ENCODE peak calls at places on chromosomes 5 and 9, in seven cellular contexts. H is endothelial cell of umbilical vein, R is breast epithelium, Z is tibial nerve, X is sigmoid colon, V is HL-60, S is brain microvascular endothelial cell. I is an unnamed sample. For H3K27me3, the result is how much of the 10 kb centered on the place peaks cover.

GRCh38 chr5:81856948-81857928 is 106.3 kb upstream of the SSBP2 start:
- DNase-seq in H (peak), R (peak), Z (peak), X (peak), V (no peak), S (no peak), I (no peak)

GRCh38 chr9:85483214-85483613 is 258.5 kb downstream of the AGTPBP1 start:
- DNase-seq in H (no peak), R (no peak), Z (no peak), X (no peak), V (no peak), S (no peak), I (no peak)

GRCh38 chr9:35186524-35186923 is 24.7 kb downstream of the UNC13B start:
- DNase-seq in H (no peak), R (no peak), Z (no peak), X (no peak), V (no peak), S (no peak), I (no peak)

GRCh38 chr5:133309166-133309791 is 257.5 kb downstream of the HSPA4 start:
- DNase-seq in H (no peak), R (no peak), Z (no peak), X (no peak), V (peak), S (no peak), I (no peak)

GRCh38 chr9:78559449-78559885 is 262.5 kb downstream of the PSAT1 start:
- DNase-seq in H (no peak), R (no peak), Z (no peak), X (no peak), V (no peak), S (peak), I (peak)

GRCh38 chr5:35012796-35013195 is 35.0 kb downstream of the AGXT2 start:
- DNase-seq in H (no peak), R (no peak), Z (no peak), X (no peak), V (peak), S (no peak), I (no peak)

GRCh38 chr5:113447651-113448050 is 12.9 kb upstream of the TSSK1B start:
- DNase-seq in H (no peak), R (no peak), Z (no peak), X (no peak), V (no peak), S (no peak), I (no peak)

GRCh38 chr5:130189961-130190360 is 285.7 kb downstream of the CHSY3 start:
- DNase-seq in H (no peak), R (no peak), Z (no peak), X (no peak), V (no peak), S (no peak), I (no peak)

GRCh38 chr5:73433982-73434342 is 14.6 kb downstream of the FOXD1 start:
- DNase-seq in H (no peak), R (no peak), Z (no peak), X (no peak), V (no peak), S (no peak), I (no peak)

GRCh38 chr9:91211414-91211813 is 150.3 kb downstream of the AUH start:
- DNase-seq in H (no peak), R (no peak), Z (no peak), X (no peak), V (no peak), S (no peak), I (no peak)

GRCh38 chr9:137460363-137461315 is 1.5 kb upstream of the NSMF start:
- DNase-seq in H (no peak), R (no peak), Z (no peak), X (peak), V (no peak), S (no peak), I (no peak)

GRCh38 chr5:96932026-96932425 is 3.9 kb upstream of the LNPEP start:
- DNase-seq in H (no peak), R (no peak), Z (no peak), X (no peak), V (no peak), S (no peak), I (no peak)

GRCh38 chr5:54547711-54548250 is 30.2 kb downstream of the SNX18 start:
- DNase-seq in H (no peak), R (peak), Z (peak), X (peak), V (no peak), S (peak), I (peak)

GRCh38 chr5:173318881-173319609 is 9.2 kb downstream of the STC2 start:
- DNase-seq in H (no peak), R (no peak), Z (no peak), X (no peak), V (no peak), S (no peak), I (no peak)

GRCh38 chr9:93060746-93061259 is 2.3 kb downstream of the SUSD3 start:
- DNase-seq in H (no peak), R (no peak), Z (no peak), X (no peak), V (no peak), S (no peak), I (no peak)

GRCh38 chr5:139091439-139092156 is 106.6 kb downstream of the SIL1 start:
- DNase-seq in H (no peak), R (no peak), Z (no peak), X (no peak), V (no peak), S (no peak), I (no peak)

GRCh38 chr9:110183208-110184145 is 24.5 kb downstream of the C9orf152 start:
- DNase-seq in H (peak), R (peak), Z (no peak), X (peak), V (peak), S (peak), I (peak)

GRCh38 chr5:77180167-77181081 is 30.1 kb upstream of the PDE8B start:
- DNase-seq in H (no peak), R (no peak), Z (no peak), X (peak), V (no peak), S (no peak), I (no peak)

GRCh38 chr5:31361234-31361633 is 167.7 kb downstream of the CDH6 start:
- DNase-seq in H (no peak), R (no peak), Z (no peak), X (peak), V (no peak), S (peak), I (no peak)

GRCh38 chr9:4197548-4197947 is 102.3 kb downstream of the GLIS3 start:
- DNase-seq in H (no peak), R (no peak), Z (no peak), X (no peak), V (peak), S (no peak), I (no peak)

GRCh38 chr9:136527721-136528710 is 17.8 kb downstream of the NOTCH1 start:
- DNase-seq in H (no peak), R (no peak), Z (no peak), X (no peak), V (no peak), S (no peak), I (no peak)

GRCh38 chr5:95191330-95191729 is 93.6 kb downstream of the MCTP1 start:
- DNase-seq in H (peak), R (no peak), Z (no peak), X (no peak), V (no peak), S (no peak), I (no peak)

GRCh38 chr5:136006164-136006563 is 22.6 kb upstream of the TGFBI start:
- DNase-seq in H (no peak), R (no peak), Z (no peak), X (no peak), V (no peak), S (peak), I (no peak)

GRCh38 chr9:135489188-135489918 is 9.8 kb downstream of the PPP1R26 start:
- DNase-seq in H (no peak), R (no peak), Z (no peak), X (peak), V (no peak), S (no peak), I (no peak)

GRCh38 chr5:61755726-61756125 is 423.7 kb downstream of the ZSWIM6 start:
- DNase-seq in H (no peak), R (no peak), Z (no peak), X (no peak), V (no peak), S (no peak), I (no peak)

GRCh38 chr5:176678584-176678983 is 31.3 kb downstream of the TSPAN17 start:
- DNase-seq in H (no peak), R (no peak), Z (no peak), X (no peak), V (no peak), S (no peak), I (no peak)

GRCh38 chr9:32490601-32491000 is 35.4 kb downstream of the RIGI start:
- DNase-seq in H (no peak), R (no peak), Z (no peak), X (no peak), V (no peak), S (no peak), I (no peak)

GRCh38 chr9:86185872-86186271 is 73.6 kb downstream of the C9orf153 start:
- DNase-seq in H (no peak), R (no peak), Z (no peak), X (no peak), V (no peak), S (peak), I (no peak)

GRCh38 chr5:1778138-1779020 is 21.3 kb downstream of the MRPL36 start:
- DNase-seq in H (no peak), R (no peak), Z (no peak), X (peak), V (no peak), S (no peak), I (no peak)

GRCh38 chr9:123656565-123656964 is 273.4 kb downstream of the DENND1A start:
- DNase-seq in H (no peak), R (no peak), Z (no peak), X (no peak), V (no peak), S (no peak), I (no peak)

GRCh38 chr9:114098021-114098659 is 952 bp downstream of the KIF12 start:
- DNase-seq in H (no peak), R (no peak), Z (no peak), X (no peak), V (no peak), S (no peak), I (no peak)

GRCh38 chr5:73966411-73966810 is 340.4 kb downstream of the ARHGEF28 start:
- DNase-seq in H (no peak), R (no peak), Z (no peak), X (no peak), V (no peak), S (no peak), I (no peak)

GRCh38 chr5:86030753-86031152 is 587.0 kb upstream of the COX7C start:
- DNase-seq in H (no peak), R (no peak), Z (no peak), X (no peak), V (no peak), S (no peak), I (no peak)

DNA sequence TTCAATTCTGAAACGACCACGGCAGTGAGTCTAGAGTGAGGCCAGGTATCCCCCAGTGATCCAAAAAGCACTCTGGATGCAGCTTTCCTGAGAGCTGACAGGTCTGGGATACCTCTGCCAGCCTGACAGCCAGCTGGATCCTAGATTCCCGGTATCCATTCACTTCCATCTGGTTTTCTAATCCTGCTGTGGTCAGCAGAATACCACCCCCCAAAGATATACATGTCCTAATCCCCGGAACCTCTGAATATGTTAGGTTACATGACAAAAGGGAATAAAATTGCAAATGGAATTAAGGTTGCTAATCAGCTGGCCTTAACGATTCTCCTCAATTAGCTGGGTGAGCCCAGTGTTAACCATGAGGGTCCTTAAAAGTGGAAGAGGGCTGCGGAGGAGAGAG is 1.4 kb upstream of the ZNF79 start:
- DNase-seq in H (no peak), R (no peak), Z (no peak), X (no peak), V (no peak), S (no peak), I (no peak)
- H3K4me3 ChIP-seq in H (no peak), R (peak), Z (peak), X (peak), V (peak), S (peak), I (peak)

DNA sequence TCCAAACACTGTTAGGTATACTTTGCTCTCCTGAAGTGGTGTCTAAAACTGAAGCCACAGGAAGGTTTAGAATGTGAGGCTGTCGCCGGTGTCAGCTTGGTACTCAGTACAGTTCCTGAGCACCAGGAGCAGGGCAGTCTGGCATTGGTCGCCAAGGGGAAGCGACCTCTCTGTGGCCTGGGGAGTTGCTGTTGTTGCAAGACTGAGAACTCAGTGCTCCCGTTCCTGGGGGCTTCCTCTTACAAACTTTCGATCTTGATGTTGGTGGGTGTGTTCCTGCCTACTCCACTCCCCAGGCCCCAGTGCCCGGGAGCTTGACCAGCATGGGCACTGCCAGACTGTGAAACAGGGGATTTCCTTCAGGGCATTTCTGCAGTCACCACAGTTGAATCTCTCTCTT is 52.4 kb upstream of the PPARGC1B start:
- DNase-seq in H (no peak), R (no peak), Z (no peak), X (peak), V (peak), S (no peak), I (no peak)
- TF ChIP-seq CTCF in H (no peak), R (no peak), Z (no peak), X (no peak), V (no peak), S (no peak), I (no peak)

DNA sequence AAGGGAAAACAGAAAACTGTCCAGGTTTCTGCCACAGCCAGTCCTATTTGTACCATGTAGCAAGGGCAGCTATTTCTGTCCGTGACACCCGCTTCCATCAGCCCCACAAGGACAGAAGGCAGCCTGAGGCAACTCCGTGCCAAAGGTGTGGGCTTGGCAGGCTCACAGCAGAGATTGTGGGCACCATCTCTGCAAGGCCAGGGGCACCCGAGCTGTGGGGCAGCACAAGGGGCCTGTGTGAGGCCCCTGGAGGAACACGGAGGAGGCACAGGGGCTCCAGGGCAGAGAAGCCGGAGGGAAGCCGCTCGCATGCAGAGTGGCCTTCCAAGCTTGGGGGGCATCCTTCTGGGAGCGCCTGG is 43.5 kb downstream of the COL23A1 start:
- DNase-seq in H (no peak), R (no peak), Z (no peak), X (peak), V (no peak), S (no peak), I (no peak)
- H3K27me3 ChIP-seq in H (under half), R (under half), Z (under half), X (under half), V (under half), S (under half), I (under half)

DNA sequence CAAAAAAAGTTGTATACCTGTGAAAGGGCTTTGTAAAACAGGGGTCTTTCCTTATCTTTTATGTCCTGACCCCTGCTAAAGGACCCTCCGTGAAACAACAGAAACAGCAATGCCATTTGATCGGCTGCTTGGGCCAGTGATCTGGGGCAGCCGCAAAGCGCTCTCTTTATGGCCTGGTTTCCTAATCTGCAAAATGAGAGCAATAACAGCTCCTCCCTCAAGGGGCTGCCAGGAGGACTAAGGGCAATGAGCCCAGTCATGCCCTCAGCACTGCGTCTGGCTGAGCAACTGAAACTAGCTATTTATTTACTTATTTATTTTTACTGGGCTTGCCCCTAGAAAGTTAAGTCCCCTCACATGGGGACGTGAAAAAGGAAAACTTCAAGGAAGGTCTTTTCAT is 18.3 kb downstream of the CMBL start:
- DNase-seq in H (no peak), R (no peak), Z (peak), X (no peak), V (no peak), S (no peak), I (no peak)
- H3K4me3 ChIP-seq in H (no peak), R (no peak), Z (no peak), X (no peak), V (no peak), S (no peak), I (no peak)

DNA sequence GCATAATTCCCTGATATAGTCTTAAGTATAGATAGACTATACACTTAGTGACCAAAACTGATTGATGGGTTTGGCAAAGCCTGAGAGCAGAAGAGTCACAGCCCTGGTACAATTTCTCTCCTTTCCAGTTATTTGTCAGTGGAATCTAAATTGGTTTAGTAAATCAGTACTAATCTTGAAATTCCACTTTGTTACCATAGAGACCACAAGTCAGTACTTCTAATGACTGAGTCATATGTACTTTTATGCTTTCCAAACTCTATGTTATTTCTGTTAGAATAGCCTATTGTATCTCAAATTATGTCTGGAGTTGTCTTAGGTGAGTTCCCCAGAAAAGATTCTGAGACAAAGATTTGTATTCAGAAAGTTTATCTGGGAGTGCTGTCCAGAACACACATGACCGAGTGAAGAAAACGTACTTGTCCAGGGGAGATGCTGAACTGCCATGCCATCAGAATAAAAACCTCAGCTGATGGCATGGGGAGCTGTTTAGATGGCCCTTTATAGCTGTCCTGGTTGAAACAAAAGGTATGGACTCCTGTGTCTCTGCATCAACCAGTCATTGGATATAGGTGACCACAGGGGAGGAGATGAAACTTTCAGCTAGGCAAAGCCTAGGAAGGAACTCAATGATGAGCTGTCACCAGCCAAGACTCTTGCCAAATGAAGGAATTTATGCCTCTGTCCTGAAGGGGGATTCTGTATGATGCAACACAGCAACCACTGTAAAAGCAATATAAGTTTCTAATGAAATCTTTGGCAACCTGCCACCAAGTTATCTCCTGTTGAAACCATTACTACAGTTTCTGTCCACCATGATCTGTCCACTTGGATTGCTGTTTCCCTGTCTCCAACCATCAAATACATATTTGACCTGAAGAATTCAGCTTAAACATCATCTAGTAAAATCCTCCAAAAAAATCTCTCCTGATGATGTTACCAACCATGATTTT is 18.0 kb upstream of the SMC2 start:
- DNase-seq in H (no peak), R (no peak), Z (no peak), X (no peak), V (no peak), S (peak), I (no peak)
- TF ChIP-seq CTCF in H (no peak), R (no peak), Z (no peak), X (no peak), V (no peak), S (peak), I (peak)

I was measured in AG04450.